ENCODE peak calls at places on chromosomes 13 and 19, in four cellular contexts. G, S, X and B are unnamed samples.

GRCh38 chr13:43132911-43133310 is 109.5 kb downstream of the DNAJC15 start:
- DNase-seq in S (no peak), G (no peak), X (no peak), B (no peak)

GRCh38 chr13:113531041-113531873 is 40.7 kb upstream of the DCUN1D2 start:
- DNase-seq in X (no peak), S (no peak), G (no peak), B (no peak)

GRCh38 chr19:16496613-16496983 is 404 bp downstream of the C19orf44 start:
- DNase-seq in S (peak; percentile 51), X (no peak), G (peak; percentile 59), B (no peak)

GRCh38 chr19:48558018-48558684 is 6.2 kb downstream of the SULT2B1 start:
- DNase-seq in G (peak; percentile 70), X (no peak), S (no peak), B (no peak)

GRCh38 chr13:80504453-80504852 is 163.5 kb upstream of the SPRY2 start:
- DNase-seq in S (no peak), G (no peak), X (no peak), B (no peak)

GRCh38 chr19:44741841-44742352 is 6.6 kb upstream of the BCL3 start:
- DNase-seq in X (peak; percentile 100), S (peak; percentile 99), G (peak; percentile 100), B (peak; percentile 99)

GRCh38 chr13:45721203-45721731 is 19.1 kb downstream of the CBY2 start:
- DNase-seq in X (no peak), G (no peak), S (no peak), B (no peak)

GRCh38 chr13:36975172-36975571 is 24.0 kb downstream of the ALG5 start:
- DNase-seq in S (no peak), X (no peak), G (no peak), B (no peak)

GRCh38 chr19:40231544-40232424 is 5.3 kb upstream of the CCNP start:
- DNase-seq in S (no peak), X (no peak), G (no peak), B (no peak)

GRCh38 chr13:113958373-113958772 is 15.5 kb downstream of the C13orf46 start:
- DNase-seq in S (no peak), X (no peak), G (no peak), B (no peak)

GRCh38 chr19:40774916-40775631 is at the start of gene MIA:
- DNase-seq in G (no peak), X (no peak), S (no peak), B (no peak)

GRCh38 chr13:21060063-21060826 is 1.1 kb downstream of the LATS2 start:
- DNase-seq in X (no peak), G (peak; percentile 63), S (no peak), B (no peak)

GRCh38 chr13:101695870-101696516 is 243.5 kb downstream of the ITGBL1 start:
- DNase-seq in G (peak; percentile 81), S (no peak), X (no peak), B (no peak)

DNA sequence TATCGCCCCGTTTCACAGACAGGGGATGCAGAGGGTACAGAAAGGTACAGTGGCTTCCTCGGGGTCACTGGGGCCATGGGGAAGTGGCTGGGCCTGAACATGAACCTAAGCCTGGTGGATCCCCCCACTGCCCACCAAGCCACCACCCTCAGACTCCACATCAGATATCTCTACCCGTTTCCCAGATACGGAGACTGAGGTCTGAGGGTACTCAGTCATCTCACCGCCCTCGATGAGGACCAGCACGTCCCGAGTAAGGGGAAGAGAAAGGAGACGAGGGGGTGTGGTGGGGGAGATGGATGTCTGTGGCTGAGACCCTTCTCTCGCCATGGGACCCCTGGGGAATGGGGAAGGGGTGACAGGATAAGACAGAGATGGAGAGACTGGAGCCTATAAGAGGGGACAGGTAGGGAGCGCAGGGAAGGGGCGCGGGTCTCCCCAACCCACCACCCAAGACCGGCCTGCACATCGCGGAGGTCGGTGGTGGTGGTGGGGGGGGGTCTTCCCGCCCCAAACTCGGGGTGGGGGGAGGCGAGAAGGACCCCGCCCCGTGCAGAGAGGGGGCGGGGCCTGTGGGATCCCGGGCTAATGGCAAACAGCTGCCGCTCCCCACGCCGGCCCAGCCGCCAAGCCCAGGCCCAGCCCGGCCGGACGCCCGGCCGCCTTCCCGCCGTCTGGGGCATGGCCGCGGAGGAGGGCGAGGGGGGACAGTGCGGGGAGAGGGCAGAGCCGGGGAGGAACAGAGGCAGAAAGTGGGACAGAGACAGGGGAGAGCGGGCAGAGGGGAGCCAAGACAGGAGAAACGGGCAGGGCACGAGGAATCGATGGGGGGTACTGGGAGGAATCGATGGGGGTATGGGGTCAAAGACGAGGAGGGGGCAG is 698 bp downstream of the KANK2 start:
- DNase-seq in G (peak; percentile 33), S (no peak), X (no peak), B (no peak)
- H3K4me3 ChIP-seq in G (peak overlapping the region; percentile 97), S (peak overlapping the region; percentile 76), X (peak overlapping the region; percentile 90), B (peak overlapping the region; percentile 79)

GRCh38 chr19:4740092-4740491 is 16.4 kb upstream of the DPP9 start:
- DNase-seq in X (no peak), S (no peak), G (no peak), B (no peak)

GRCh38 chr19:4742717-4743646 is 19.3 kb upstream of the DPP9 start:
- DNase-seq in X (no peak), S (no peak), G (no peak), B (no peak)

GRCh38 chr19:4737955-4738580 is 14.4 kb upstream of the DPP9 start:
- DNase-seq in S (no peak), G (no peak), X (no peak), B (no peak)

GRCh38 chr19:4733755-4734345 is 10.2 kb upstream of the DPP9 start:
- DNase-seq in X (no peak), G (no peak), S (no peak), B (no peak)

GRCh38 chr19:4738734-4739133 is 15.1 kb upstream of the DPP9 start:
- DNase-seq in X (no peak), G (peak; percentile 29), S (no peak), B (no peak)
- TF ChIP-seq CTCF in X (no peak), G (no peak), S (no peak), B (no peak)

DNA sequence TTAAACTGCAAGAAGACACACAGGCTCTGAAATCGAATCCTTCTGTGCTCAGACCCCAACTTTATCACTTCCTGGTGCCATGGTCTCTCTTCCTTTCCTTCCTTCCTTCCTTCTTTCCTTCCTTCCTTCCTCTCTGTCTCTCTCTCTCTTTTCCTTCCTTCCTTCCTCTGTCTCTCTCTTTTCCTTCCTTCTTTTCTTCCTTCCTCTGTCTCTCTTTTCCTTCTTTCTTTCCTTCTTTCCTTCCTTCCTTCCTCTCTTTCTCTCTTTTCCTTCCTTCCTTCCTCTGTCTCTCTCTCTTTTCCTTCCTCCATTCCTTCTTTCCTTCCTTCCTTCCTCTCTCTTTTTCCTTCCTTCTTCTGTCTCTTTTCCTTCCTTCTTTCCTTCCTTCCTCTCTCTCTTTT is 127.2 kb upstream of the CACNA1A start:
- DNase-seq in X (no peak), S (no peak), G (no peak), B (no peak)
- H3K4me3 ChIP-seq in X (no peak overlapping the region), S (no peak overlapping the region), G (no peak overlapping the region), B (no peak overlapping the region)

GRCh38 chr19:5152767-5153532 is 184.0 kb downstream of the KDM4B start:
- DNase-seq in G (no peak), X (no peak), S (no peak), B (no peak)

GRCh38 chr19:5154799-5155426 is 185.7 kb downstream of the PTPRS start:
- DNase-seq in S (no peak), G (no peak), X (no peak), B (no peak)

GRCh38 chr19:5153601-5154128 is 184.8 kb downstream of the KDM4B start:
- DNase-seq in G (no peak), X (no peak), S (no peak), B (no peak)

GRCh38 chr19:5155586-5156210 is 184.9 kb downstream of the PTPRS start:
- DNase-seq in X (no peak), G (no peak), S (no peak), B (no peak)

DNA sequence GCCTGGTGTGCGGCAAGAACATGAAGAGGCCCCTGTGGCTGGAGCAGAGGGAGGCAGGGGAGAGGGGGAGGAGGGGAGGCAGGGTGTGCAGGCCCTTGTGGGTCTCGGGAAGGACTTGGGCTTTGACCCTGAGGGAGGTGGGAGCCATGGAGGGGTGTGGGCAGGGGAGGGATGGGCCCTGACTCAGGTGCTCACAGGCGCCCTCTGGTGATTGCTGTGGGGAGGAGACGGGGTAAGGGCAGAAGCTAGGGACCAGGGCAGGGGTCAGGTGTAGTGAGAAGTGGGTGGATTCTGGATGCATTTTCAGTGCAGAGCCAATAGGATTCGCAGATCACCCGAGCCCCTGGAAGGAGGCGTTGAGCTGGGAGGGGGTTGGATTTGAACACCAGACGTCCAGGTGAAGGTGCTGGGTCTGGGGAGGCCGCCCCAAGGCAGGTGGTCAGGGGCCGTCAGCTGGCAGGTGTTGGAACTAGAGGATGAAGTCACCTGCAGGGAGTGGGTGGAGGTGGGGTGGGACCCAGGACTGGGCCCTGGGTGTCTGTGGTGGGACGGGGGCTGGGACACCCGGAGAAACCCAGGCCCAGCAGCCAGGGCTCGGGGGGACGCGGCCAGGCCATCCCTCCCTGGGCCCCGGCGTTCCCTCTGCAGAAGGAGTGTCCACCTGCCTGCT is 185.4 kb downstream of the KDM4B start:
- DNase-seq in G (no peak), X (no peak), S (no peak), B (no peak)
- TF ChIP-seq CTCF in G (peak; percentile 55), X (peak; percentile 55), S (peak; percentile 58), B (peak; percentile 55)

GRCh38 chr13:111514646-111515617 is 194.5 kb downstream of the TEX29 start:
- DNase-seq in X (no peak), G (no peak), S (no peak), B (no peak)
- H3K4me3 ChIP-seq in X (no peak overlapping the region), G (no peak overlapping the region), S (no peak overlapping the region), B (no peak overlapping the region)